ENCODE peak calls at places on chromosomes 13 and 19, in nine cellular contexts. One of them, this sample, is unnamed.

GRCh38 chr19:48969276-48970138 is 4.4 kb downstream of the FTL start:
- DNase-seq in vagina: no peak
- DNase-seq in glutamatergic neuron: no peak
- DNase-seq in foreskin fibroblast: no peak
- DNase-seq in cerebellum: no peak
- DNase-seq in AG04450: no peak
- DNase-seq in esophagus squamous epithelium: no peak
- DNase-seq in activated T-helper 1 cell treated with anti-CD3 and anti-CD28 coated beads, Interleukin-2, amount 50 U/mL, for 16 hours: no peak
- DNase-seq in midbrain: no peak
- DNase-seq in this sample: no peak

GRCh38 chr13:75704194-75704941 is 68.2 kb downstream of the LMO7 start:
- DNase-seq in glutamatergic neuron: no peak
- DNase-seq in cerebellum: no peak
- DNase-seq in foreskin fibroblast: peak
- DNase-seq in activated T-helper 1 cell treated with anti-CD3 and anti-CD28 coated beads, Interleukin-2, amount 50 U/mL, for 16 hours: no peak
- DNase-seq in AG04450: peak
- DNase-seq in esophagus squamous epithelium: no peak
- DNase-seq in vagina: no peak
- DNase-seq in midbrain: no peak
- DNase-seq in this sample: peak

GRCh38 chr19:58182577-58182988 is 278 bp upstream of the ZNF274 start:
- DNase-seq in cerebellum: peak
- DNase-seq in esophagus squamous epithelium: peak
- DNase-seq in glutamatergic neuron: no peak
- DNase-seq in AG04450: no peak
- DNase-seq in vagina: no peak
- DNase-seq in midbrain: no peak
- DNase-seq in activated T-helper 1 cell treated with anti-CD3 and anti-CD28 coated beads, Interleukin-2, amount 50 U/mL, for 16 hours: peak
- DNase-seq in foreskin fibroblast: no peak
- DNase-seq in this sample: no peak

GRCh38 chr19:49436381-49437017 is 4.8 kb downstream of the SLC17A7 start:
- DNase-seq in glutamatergic neuron: peak
- DNase-seq in AG04450: no peak
- DNase-seq in midbrain: no peak
- DNase-seq in foreskin fibroblast: no peak
- DNase-seq in esophagus squamous epithelium: no peak
- DNase-seq in activated T-helper 1 cell treated with anti-CD3 and anti-CD28 coated beads, Interleukin-2, amount 50 U/mL, for 16 hours: no peak
- DNase-seq in cerebellum: peak
- DNase-seq in vagina: no peak
- DNase-seq in this sample: peak

GRCh38 chr13:51981355-51981754 is 29.9 kb downstream of the ATP7B start:
- DNase-seq in cerebellum: no peak
- DNase-seq in AG04450: no peak
- DNase-seq in midbrain: no peak
- DNase-seq in esophagus squamous epithelium: no peak
- DNase-seq in vagina: no peak
- DNase-seq in activated T-helper 1 cell treated with anti-CD3 and anti-CD28 coated beads, Interleukin-2, amount 50 U/mL, for 16 hours: no peak
- DNase-seq in foreskin fibroblast: no peak
- DNase-seq in glutamatergic neuron: no peak
- DNase-seq in this sample: no peak

GRCh38 chr19:16391301-16392055 is 66.9 kb downstream of the KLF2 start:
- DNase-seq in cerebellum: no peak
- DNase-seq in vagina: no peak
- DNase-seq in midbrain: no peak
- DNase-seq in glutamatergic neuron: no peak
- DNase-seq in AG04450: no peak
- DNase-seq in foreskin fibroblast: no peak
- DNase-seq in activated T-helper 1 cell treated with anti-CD3 and anti-CD28 coated beads, Interleukin-2, amount 50 U/mL, for 16 hours: no peak
- DNase-seq in esophagus squamous epithelium: no peak
- DNase-seq in this sample: no peak

GRCh38 chr19:41691268-41691970 is 3.3 kb upstream of the CEACAM7 start:
- DNase-seq in cerebellum: no peak
- DNase-seq in glutamatergic neuron: peak
- DNase-seq in foreskin fibroblast: no peak
- DNase-seq in vagina: peak
- DNase-seq in esophagus squamous epithelium: no peak
- DNase-seq in midbrain: no peak
- DNase-seq in activated T-helper 1 cell treated with anti-CD3 and anti-CD28 coated beads, Interleukin-2, amount 50 U/mL, for 16 hours: no peak
- DNase-seq in AG04450: no peak
- DNase-seq in this sample: peak

GRCh38 chr19:33320636-33321035 is 18.3 kb upstream of the CEBPA start:
- DNase-seq in cerebellum: no peak
- DNase-seq in midbrain: no peak
- DNase-seq in glutamatergic neuron: no peak
- DNase-seq in vagina: no peak
- DNase-seq in activated T-helper 1 cell treated with anti-CD3 and anti-CD28 coated beads, Interleukin-2, amount 50 U/mL, for 16 hours: no peak
- DNase-seq in foreskin fibroblast: no peak
- DNase-seq in esophagus squamous epithelium: no peak
- DNase-seq in AG04450: no peak
- DNase-seq in this sample: no peak

GRCh38 chr19:13190781-13191540 is 40.8 kb downstream of the IER2 start:
- DNase-seq in vagina: no peak
- DNase-seq in AG04450: no peak
- DNase-seq in midbrain: no peak
- DNase-seq in glutamatergic neuron: no peak
- DNase-seq in cerebellum: no peak
- DNase-seq in activated T-helper 1 cell treated with anti-CD3 and anti-CD28 coated beads, Interleukin-2, amount 50 U/mL, for 16 hours: no peak
- DNase-seq in foreskin fibroblast: no peak
- DNase-seq in esophagus squamous epithelium: no peak
- DNase-seq in this sample: no peak

GRCh38 chr19:51687791-51688664 is 5.1 kb upstream of the SPACA6 start:
- DNase-seq in esophagus squamous epithelium: no peak
- DNase-seq in activated T-helper 1 cell treated with anti-CD3 and anti-CD28 coated beads, Interleukin-2, amount 50 U/mL, for 16 hours: no peak
- DNase-seq in vagina: no peak
- DNase-seq in foreskin fibroblast: peak
- DNase-seq in cerebellum: peak
- DNase-seq in glutamatergic neuron: peak
- DNase-seq in AG04450: no peak
- DNase-seq in midbrain: peak
- DNase-seq in this sample: peak

GRCh38 chr19:10855879-10856522 is 7.8 kb downstream of the C19orf38 start:
- DNase-seq in glutamatergic neuron: no peak
- DNase-seq in esophagus squamous epithelium: no peak
- DNase-seq in activated T-helper 1 cell treated with anti-CD3 and anti-CD28 coated beads, Interleukin-2, amount 50 U/mL, for 16 hours: no peak
- DNase-seq in vagina: no peak
- DNase-seq in foreskin fibroblast: no peak
- DNase-seq in midbrain: no peak
- DNase-seq in AG04450: no peak
- DNase-seq in cerebellum: no peak
- DNase-seq in this sample: peak

GRCh38 chr19:57280913-57281425 is 684 bp downstream of the ZNF460 start:
- DNase-seq in vagina: no peak
- DNase-seq in AG04450: no peak
- DNase-seq in foreskin fibroblast: no peak
- DNase-seq in glutamatergic neuron: no peak
- DNase-seq in midbrain: no peak
- DNase-seq in cerebellum: no peak
- DNase-seq in esophagus squamous epithelium: no peak
- DNase-seq in activated T-helper 1 cell treated with anti-CD3 and anti-CD28 coated beads, Interleukin-2, amount 50 U/mL, for 16 hours: no peak
- DNase-seq in this sample: no peak

GRCh38 chr19:41641879-41642485 is 15.1 kb upstream of the CEACAM4 start:
- DNase-seq in activated T-helper 1 cell treated with anti-CD3 and anti-CD28 coated beads, Interleukin-2, amount 50 U/mL, for 16 hours: peak
- DNase-seq in midbrain: peak
- DNase-seq in vagina: no peak
- DNase-seq in AG04450: peak
- DNase-seq in esophagus squamous epithelium: no peak
- DNase-seq in foreskin fibroblast: peak
- DNase-seq in glutamatergic neuron: peak
- DNase-seq in cerebellum: peak
- DNase-seq in this sample: peak

GRCh38 chr19:40523322-40524047 is 53.2 kb upstream of the SHKBP1 start:
- DNase-seq in glutamatergic neuron: peak
- DNase-seq in midbrain: no peak
- DNase-seq in cerebellum: peak
- DNase-seq in esophagus squamous epithelium: no peak
- DNase-seq in foreskin fibroblast: peak
- DNase-seq in AG04450: no peak
- DNase-seq in activated T-helper 1 cell treated with anti-CD3 and anti-CD28 coated beads, Interleukin-2, amount 50 U/mL, for 16 hours: peak
- DNase-seq in vagina: no peak
- DNase-seq in this sample: peak

GRCh38 chr13:44238011-44238421 is 135.6 kb upstream of the SERP2 start:
- DNase-seq in activated T-helper 1 cell treated with anti-CD3 and anti-CD28 coated beads, Interleukin-2, amount 50 U/mL, for 16 hours: no peak
- DNase-seq in glutamatergic neuron: peak
- DNase-seq in foreskin fibroblast: peak
- DNase-seq in midbrain: no peak
- DNase-seq in AG04450: peak
- DNase-seq in esophagus squamous epithelium: no peak
- DNase-seq in vagina: no peak
- DNase-seq in cerebellum: no peak
- DNase-seq in this sample: peak

GRCh38 chr19:14337510-14337909 is 43.7 kb upstream of the ADGRE5 start:
- DNase-seq in cerebellum: no peak
- DNase-seq in esophagus squamous epithelium: no peak
- DNase-seq in midbrain: no peak
- DNase-seq in activated T-helper 1 cell treated with anti-CD3 and anti-CD28 coated beads, Interleukin-2, amount 50 U/mL, for 16 hours: no peak
- DNase-seq in glutamatergic neuron: no peak
- DNase-seq in AG04450: no peak
- DNase-seq in foreskin fibroblast: no peak
- DNase-seq in vagina: no peak
- DNase-seq in this sample: peak

GRCh38 chr13:24071016-24071415 is 89.5 kb upstream of the SPATA13 start:
- DNase-seq in midbrain: no peak
- DNase-seq in cerebellum: no peak
- DNase-seq in esophagus squamous epithelium: no peak
- DNase-seq in activated T-helper 1 cell treated with anti-CD3 and anti-CD28 coated beads, Interleukin-2, amount 50 U/mL, for 16 hours: no peak
- DNase-seq in vagina: no peak
- DNase-seq in glutamatergic neuron: no peak
- DNase-seq in AG04450: no peak
- DNase-seq in foreskin fibroblast: no peak
- DNase-seq in this sample: no peak

GRCh38 chr19:47765522-47766358 is 12.8 kb upstream of the SELENOW start:
- DNase-seq in midbrain: peak
- DNase-seq in cerebellum: peak
- DNase-seq in glutamatergic neuron: peak
- DNase-seq in vagina: no peak
- DNase-seq in AG04450: no peak
- DNase-seq in esophagus squamous epithelium: no peak
- DNase-seq in activated T-helper 1 cell treated with anti-CD3 and anti-CD28 coated beads, Interleukin-2, amount 50 U/mL, for 16 hours: no peak
- DNase-seq in foreskin fibroblast: peak
- DNase-seq in this sample: peak

GRCh38 chr13:97506511-97506910 is 72.5 kb downstream of the RAP2A start:
- DNase-seq in vagina: no peak
- DNase-seq in midbrain: peak
- DNase-seq in glutamatergic neuron: no peak
- DNase-seq in cerebellum: no peak
- DNase-seq in esophagus squamous epithelium: no peak
- DNase-seq in AG04450: peak
- DNase-seq in foreskin fibroblast: peak
- DNase-seq in activated T-helper 1 cell treated with anti-CD3 and anti-CD28 coated beads, Interleukin-2, amount 50 U/mL, for 16 hours: no peak
- DNase-seq in this sample: peak

GRCh38 chr19:28296506-28296905 is 916.4 kb downstream of the UQCRFS1 start:
- DNase-seq in activated T-helper 1 cell treated with anti-CD3 and anti-CD28 coated beads, Interleukin-2, amount 50 U/mL, for 16 hours: no peak
- DNase-seq in cerebellum: no peak
- DNase-seq in midbrain: no peak
- DNase-seq in AG04450: no peak
- DNase-seq in esophagus squamous epithelium: no peak
- DNase-seq in glutamatergic neuron: no peak
- DNase-seq in foreskin fibroblast: peak
- DNase-seq in vagina: no peak
- DNase-seq in this sample: no peak

GRCh38 chr19:14141041-14141440 is 4.7 kb upstream of the ASF1B start:
- DNase-seq in AG04450: no peak
- DNase-seq in esophagus squamous epithelium: no peak
- DNase-seq in activated T-helper 1 cell treated with anti-CD3 and anti-CD28 coated beads, Interleukin-2, amount 50 U/mL, for 16 hours: no peak
- DNase-seq in glutamatergic neuron: no peak
- DNase-seq in foreskin fibroblast: no peak
- DNase-seq in midbrain: no peak
- DNase-seq in vagina: no peak
- DNase-seq in cerebellum: no peak
- DNase-seq in this sample: no peak

GRCh38 chr13:107348931-107349330 is 781.0 kb upstream of the ARGLU1 start:
- DNase-seq in esophagus squamous epithelium: no peak
- DNase-seq in glutamatergic neuron: no peak
- DNase-seq in cerebellum: peak
- DNase-seq in AG04450: no peak
- DNase-seq in activated T-helper 1 cell treated with anti-CD3 and anti-CD28 coated beads, Interleukin-2, amount 50 U/mL, for 16 hours: no peak
- DNase-seq in vagina: no peak
- DNase-seq in midbrain: no peak
- DNase-seq in foreskin fibroblast: no peak
- DNase-seq in this sample: no peak

GRCh38 chr13:110462091-110462490 is 99.4 kb downstream of the RAB20 start:
- DNase-seq in activated T-helper 1 cell treated with anti-CD3 and anti-CD28 coated beads, Interleukin-2, amount 50 U/mL, for 16 hours: no peak
- DNase-seq in vagina: no peak
- DNase-seq in AG04450: no peak
- DNase-seq in cerebellum: no peak
- DNase-seq in esophagus squamous epithelium: no peak
- DNase-seq in foreskin fibroblast: no peak
- DNase-seq in midbrain: no peak
- DNase-seq in glutamatergic neuron: no peak
- DNase-seq in this sample: no peak

GRCh38 chr13:102679449-102680132 is 15.3 kb downstream of the METTL21C start:
- DNase-seq in vagina: no peak
- DNase-seq in foreskin fibroblast: no peak
- DNase-seq in activated T-helper 1 cell treated with anti-CD3 and anti-CD28 coated beads, Interleukin-2, amount 50 U/mL, for 16 hours: no peak
- DNase-seq in cerebellum: no peak
- DNase-seq in glutamatergic neuron: no peak
- DNase-seq in esophagus squamous epithelium: no peak
- DNase-seq in AG04450: no peak
- DNase-seq in midbrain: no peak
- DNase-seq in this sample: no peak

GRCh38 chr19:45103625-45104319 is 10.8 kb downstream of the PPP1R37 start:
- DNase-seq in cerebellum: no peak
- DNase-seq in esophagus squamous epithelium: no peak
- DNase-seq in activated T-helper 1 cell treated with anti-CD3 and anti-CD28 coated beads, Interleukin-2, amount 50 U/mL, for 16 hours: no peak
- DNase-seq in vagina: no peak
- DNase-seq in glutamatergic neuron: no peak
- DNase-seq in AG04450: no peak
- DNase-seq in foreskin fibroblast: no peak
- DNase-seq in midbrain: no peak
- DNase-seq in this sample: no peak

GRCh38 chr13:31556376-31556775 is 182.9 kb upstream of the RXFP2 start:
- DNase-seq in activated T-helper 1 cell treated with anti-CD3 and anti-CD28 coated beads, Interleukin-2, amount 50 U/mL, for 16 hours: no peak
- DNase-seq in esophagus squamous epithelium: no peak
- DNase-seq in midbrain: no peak
- DNase-seq in glutamatergic neuron: no peak
- DNase-seq in cerebellum: no peak
- DNase-seq in AG04450: no peak
- DNase-seq in foreskin fibroblast: peak
- DNase-seq in vagina: no peak
- DNase-seq in this sample: no peak

GRCh38 chr19:40717880-40718773 is 1.2 kb downstream of the ITPKC start:
- DNase-seq in esophagus squamous epithelium: no peak
- DNase-seq in vagina: no peak
- DNase-seq in activated T-helper 1 cell treated with anti-CD3 and anti-CD28 coated beads, Interleukin-2, amount 50 U/mL, for 16 hours: no peak
- DNase-seq in midbrain: no peak
- DNase-seq in foreskin fibroblast: peak
- DNase-seq in cerebellum: no peak
- DNase-seq in AG04450: no peak
- DNase-seq in glutamatergic neuron: no peak
- DNase-seq in this sample: peak

GRCh38 chr13:52749446-52749845 is 9.8 kb upstream of the CNMD start:
- DNase-seq in activated T-helper 1 cell treated with anti-CD3 and anti-CD28 coated beads, Interleukin-2, amount 50 U/mL, for 16 hours: no peak
- DNase-seq in vagina: no peak
- DNase-seq in esophagus squamous epithelium: no peak
- DNase-seq in midbrain: no peak
- DNase-seq in foreskin fibroblast: no peak
- DNase-seq in cerebellum: no peak
- DNase-seq in glutamatergic neuron: no peak
- DNase-seq in AG04450: no peak
- DNase-seq in this sample: no peak

GRCh38 chr13:89568746-89569145 is 1778.7 kb upstream of the MIR17HG start:
- DNase-seq in midbrain: no peak
- DNase-seq in AG04450: no peak
- DNase-seq in esophagus squamous epithelium: no peak
- DNase-seq in glutamatergic neuron: no peak
- DNase-seq in foreskin fibroblast: no peak
- DNase-seq in activated T-helper 1 cell treated with anti-CD3 and anti-CD28 coated beads, Interleukin-2, amount 50 U/mL, for 16 hours: no peak
- DNase-seq in cerebellum: no peak
- DNase-seq in vagina: no peak
- DNase-seq in this sample: no peak

GRCh38 chr13:25659091-25659502 is 287.3 kb downstream of the ATP8A2 start:
- DNase-seq in activated T-helper 1 cell treated with anti-CD3 and anti-CD28 coated beads, Interleukin-2, amount 50 U/mL, for 16 hours: no peak
- DNase-seq in vagina: no peak
- DNase-seq in AG04450: no peak
- DNase-seq in esophagus squamous epithelium: no peak
- DNase-seq in glutamatergic neuron: no peak
- DNase-seq in cerebellum: no peak
- DNase-seq in foreskin fibroblast: no peak
- DNase-seq in midbrain: no peak
- DNase-seq in this sample: no peak

GRCh38 chr13:37806666-37807065 is 62.9 kb downstream of the TRPC4 start:
- DNase-seq in esophagus squamous epithelium: no peak
- DNase-seq in glutamatergic neuron: no peak
- DNase-seq in midbrain: no peak
- DNase-seq in vagina: no peak
- DNase-seq in foreskin fibroblast: no peak
- DNase-seq in AG04450: no peak
- DNase-seq in cerebellum: no peak
- DNase-seq in activated T-helper 1 cell treated with anti-CD3 and anti-CD28 coated beads, Interleukin-2, amount 50 U/mL, for 16 hours: no peak
- DNase-seq in this sample: no peak

This sample was measured in lung microvascular endothelial cell.